ENCODE peak calls at places on chromosomes 4 and X, in four cellular contexts. W is GM23338, K is transverse colon, M is suprapubic skin. J is an unnamed sample.

GRCh38 chr4:134533068-134533467 is 331.5 kb upstream of the PABPC4L start:
- DNase-seq in K (no peak), M (no peak), W (no peak), J (no peak)

GRCh38 chr4:180953572-180953971 is 1289.6 kb upstream of the TENM3 start:
- DNase-seq in M (no peak), K (no peak), W (peak), J (no peak)

GRCh38 chr4:124641715-124642380 is 70.7 kb downstream of the ANKRD50 start:
- DNase-seq in W (no peak), K (no peak), M (no peak), J (peak)

GRCh38 chr4:48960988-48961635 is 25.0 kb upstream of the CWH43 start:
- DNase-seq in W (no peak), K (no peak), M (no peak), J (no peak)

GRCh38 chr4:112938461-112939058 is 110.9 kb upstream of the ANK2 start:
- DNase-seq in M (no peak), W (peak), K (no peak), J (peak)

GRCh38 chr4:63620271-63620670 is 789.0 kb downstream of the TECRL start:
- DNase-seq in M (no peak), K (no peak), W (no peak), J (no peak)

GRCh38 chr4:41655177-41655576 is 93.3 kb downstream of the PHOX2B start:
- DNase-seq in K (no peak), M (no peak), W (no peak), J (no peak)

GRCh38 chr4:174613979-174614378 is 91.7 kb upstream of the HPGD start:
- DNase-seq in M (no peak), W (no peak), K (no peak), J (no peak)

GRCh38 chr4:173288296-173288695 is 45.9 kb downstream of the HMGB2 start:
- DNase-seq in W (peak), M (no peak), K (peak), J (peak)

GRCh38 chr4:139556071-139556734 is at the start of gene SETD7:
- DNase-seq in W (peak), K (peak), M (peak), J (peak)

GRCh38 chr4:178672512-178672911 is 1230.3 kb upstream of the AGA start:
- DNase-seq in W (no peak), M (no peak), K (no peak), J (no peak)

GRCh38 chr4:184250795-184251679 is 33.4 kb upstream of the ENPP6 start:
- DNase-seq in M (no peak), K (no peak), W (peak), J (peak)

GRCh38 chr4:71366776-71367175 is 28.0 kb downstream of the SLC4A4 start:
- DNase-seq in M (no peak), K (no peak), W (no peak), J (no peak)

GRCh38 chr4:85677286-85677685 is 202.3 kb downstream of the ARHGAP24 start:
- DNase-seq in W (no peak), M (no peak), K (no peak), J (no peak)

GRCh38 chrX:153829799-153830631 is at the start of gene PDZD4:
- DNase-seq in W (peak), M (no peak), K (no peak), J (no peak)

GRCh38 chrX:123217728-123218127 is 33.6 kb downstream of the GRIA3 start:
- DNase-seq in K (no peak), W (no peak), M (no peak), J (no peak)

GRCh38 chr4:163344147-163345050 is 707 bp downstream of the NPY5R start:
- DNase-seq in W (peak), M (no peak), K (no peak), J (no peak)

GRCh38 chrX:17654116-17654515 is 83.2 kb upstream of the SCML1 start:
- DNase-seq in W (no peak), M (no peak), K (no peak), J (no peak)

GRCh38 chr4:139416073-139416673 is 37.7 kb upstream of the RAB33B start:
- DNase-seq in M (no peak), W (peak), K (no peak), J (peak)

GRCh38 chr4:56187601-56188177 is 199.6 kb downstream of the AASDH start:
- DNase-seq in M (no peak), K (no peak), W (no peak), J (no peak)

GRCh38 chr4:150047546-150047945 is 30.7 kb upstream of the DCLK2 start:
- DNase-seq in K (no peak), W (no peak), M (no peak), J (no peak)

GRCh38 chrX:103565752-103566151 is 19.6 kb upstream of the TCEAL4 start:
- DNase-seq in W (no peak), M (no peak), K (no peak), J (no peak)

GRCh38 chr4:99506781-99507180 is 4.0 kb upstream of the C4orf17 start:
- DNase-seq in K (no peak), M (no peak), W (no peak), J (no peak)

GRCh38 chr4:153655928-153656327 is 28.2 kb upstream of the TLR2 start:
- DNase-seq in M (no peak), W (no peak), K (no peak), J (no peak)

GRCh38 chr4:153661915-153662314 is 22.2 kb upstream of the TLR2 start:
- DNase-seq in M (no peak), W (no peak), K (no peak), J (no peak)

GRCh38 chr4:153663667-153664066 is 20.4 kb upstream of the TLR2 start:
- DNase-seq in W (no peak), M (no peak), K (no peak), J (no peak)

GRCh38 chr4:153661215-153661822 is 22.8 kb upstream of the TLR2 start:
- DNase-seq in K (no peak), M (no peak), W (no peak), J (peak)
- TF ChIP-seq POLR2AphosphoS5 in K (no peak), M (peak), W (no peak), J (no peak)

GRCh38 chr4:51870441-51871188 is 27.7 kb downstream of the DCUN1D4 start:
- DNase-seq in M (no peak), W (no peak), K (no peak), J (no peak)

GRCh38 chr4:51868449-51868847 is 25.5 kb downstream of the DCUN1D4 start:
- DNase-seq in W (no peak), M (no peak), K (no peak), J (no peak)

GRCh38 chr4:51865717-51866116 is 22.8 kb downstream of the DCUN1D4 start:
- DNase-seq in M (no peak), W (no peak), K (no peak), J (no peak)

GRCh38 chr4:51866835-51867234 is 23.9 kb downstream of the DCUN1D4 start:
- DNase-seq in M (no peak), K (no peak), W (no peak), J (no peak)

GRCh38 chr4:51867689-51868448 is 24.9 kb downstream of the DCUN1D4 start:
- DNase-seq in W (no peak), K (no peak), M (no peak), J (no peak)
- H3K4me3 ChIP-seq in W (no peak), K (no peak), M (no peak), J (no peak)

GRCh38 chrX:41275661-41276609 is 58.0 kb upstream of the DDX3X start:
- DNase-seq in M (peak), K (peak), W (peak), J (peak)
- TF ChIP-seq POLR2AphosphoS5 in M (no peak), K (no peak), W (no peak), J (no peak)

GRCh38 chr4:17512973-17513665 is 1.2 kb upstream of the QDPR start:
- DNase-seq in K (no peak), M (no peak), W (no peak), J (no peak)
- H3K4me3 ChIP-seq in K (no peak), M (no peak), W (peak), J (no peak)

GRCh38 chr4:122798101-122798500 is 28.5 kb upstream of the FGF2 start:
- DNase-seq in M (no peak), W (peak), K (no peak), J (peak)
- TF ChIP-seq POLR2AphosphoS5 in M (no peak), W (peak), K (no peak), J (no peak)

GRCh38 chr4:105215609-105216313 is 69.1 kb downstream of the TET2 start:
- DNase-seq in W (no peak), M (no peak), K (no peak), J (no peak)
- H3K4me3 ChIP-seq in W (no peak), M (no peak), K (no peak), J (no peak)

GRCh38 chr4:7236847-7237246 is 44.5 kb downstream of the SORCS2 start:
- DNase-seq in K (no peak), M (no peak), W (no peak), J (no peak)

GRCh38 chr4:7239844-7240243 is 47.5 kb downstream of the SORCS2 start:
- DNase-seq in K (no peak), M (no peak), W (no peak), J (no peak)

GRCh38 chr4:7239101-7239820 is 46.9 kb downstream of the SORCS2 start:
- DNase-seq in K (no peak), W (no peak), M (no peak), J (no peak)

GRCh38 chr4:7238300-7238960 is 46.1 kb downstream of the SORCS2 start:
- DNase-seq in K (no peak), M (no peak), W (peak), J (no peak)

GRCh38 chr4:7237863-7238262 is 45.5 kb downstream of the SORCS2 start:
- DNase-seq in M (no peak), K (no peak), W (no peak), J (no peak)
- TF ChIP-seq POLR2AphosphoS5 in M (no peak), K (no peak), W (no peak), J (no peak)

GRCh38 chr4:153573881-153574807 is 108.0 kb downstream of the TMEM131L start:
- DNase-seq in K (peak), W (no peak), M (no peak), J (peak)
- H3K4me3 ChIP-seq in K (no peak), W (no peak), M (no peak), J (no peak)

DNA sequence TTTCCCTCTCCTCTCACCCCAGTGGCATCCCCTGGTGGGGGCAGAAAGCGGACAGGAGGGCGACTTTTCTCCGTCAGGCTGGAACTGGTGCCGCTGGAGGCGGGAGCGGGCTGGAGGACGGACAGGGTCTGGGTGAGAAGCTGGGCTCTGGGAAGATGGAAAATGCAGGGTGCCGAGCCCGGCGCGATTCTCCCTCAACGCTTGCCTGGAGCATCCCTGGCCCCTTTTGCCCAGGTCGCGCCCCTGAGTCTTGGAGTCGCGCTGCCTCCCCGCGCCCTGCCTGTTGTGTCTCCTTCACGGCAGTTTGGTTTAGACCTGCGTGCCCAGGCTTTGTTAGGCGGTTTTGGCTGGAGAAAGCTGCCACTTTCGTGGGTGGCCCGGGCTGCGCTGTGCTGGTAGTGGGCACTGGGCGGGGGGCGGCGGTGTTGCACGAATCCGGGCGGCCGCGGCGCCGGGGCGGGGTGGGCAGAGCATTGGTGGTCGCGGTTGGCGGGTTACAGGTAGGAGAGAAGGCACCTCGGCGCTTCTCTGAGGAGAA is 2.0 kb downstream of the ADGRL3 start:
- DNase-seq in M (no peak), W (peak), K (no peak), J (no peak)
- TF ChIP-seq POLR2AphosphoS5 in M (no peak), W (no peak), K (no peak), J (no peak)